ENCODE peak calls at places on chromosome X, in four cellular contexts. One of them, this sample, is unnamed.
A peak's percentile ranks its signal among the peaks of the same experiment; 100 is the strongest.

GRCh38 chrX:139120760-139121159 is 409.2 kb upstream of the FGF13 start:
- DNase-seq in activated B cell treated with CpG ODN at 0.5 μM for 24 hours: no peak
- DNase-seq in CD8-positive, alpha-beta T cell: no peak
- DNase-seq in lower leg skin: no peak
- DNase-seq in this sample: no peak

GRCh38 chrX:153477039-153477438 is 6.7 kb upstream of the HAUS7 start:
- DNase-seq in activated B cell treated with CpG ODN at 0.5 μM for 24 hours: no peak
- DNase-seq in CD8-positive, alpha-beta T cell: no peak
- DNase-seq in lower leg skin: no peak
- DNase-seq in this sample: no peak

GRCh38 chrX:16771483-16772398 is 14.5 kb upstream of the TXLNG start:
- DNase-seq in activated B cell treated with CpG ODN at 0.5 μM for 24 hours: no peak
- DNase-seq in CD8-positive, alpha-beta T cell: no peak
- DNase-seq in lower leg skin: no peak
- DNase-seq in this sample: no peak

GRCh38 chrX:45322820-45323219 is 122.1 kb upstream of the DIPK2B start:
- DNase-seq in activated B cell treated with CpG ODN at 0.5 μM for 24 hours: no peak
- DNase-seq in CD8-positive, alpha-beta T cell: no peak
- DNase-seq in lower leg skin: no peak
- DNase-seq in this sample: no peak

GRCh38 chrX:15236146-15236545 is 33.7 kb downstream of the ASB9 start:
- DNase-seq in activated B cell treated with CpG ODN at 0.5 μM for 24 hours: no peak
- DNase-seq in CD8-positive, alpha-beta T cell: no peak
- DNase-seq in lower leg skin: no peak
- DNase-seq in this sample: no peak

GRCh38 chrX:50581405-50581804 is 110.8 kb upstream of the DGKK start:
- DNase-seq in activated B cell treated with CpG ODN at 0.5 μM for 24 hours: no peak
- DNase-seq in CD8-positive, alpha-beta T cell: no peak
- DNase-seq in lower leg skin: no peak
- DNase-seq in this sample: no peak

GRCh38 chrX:138986235-138986634 is 274.7 kb upstream of the FGF13 start:
- DNase-seq in activated B cell treated with CpG ODN at 0.5 μM for 24 hours: no peak
- DNase-seq in CD8-positive, alpha-beta T cell: no peak
- DNase-seq in lower leg skin: no peak
- DNase-seq in this sample: no peak

GRCh38 chrX:25523574-25523973 is 507.8 kb upstream of the ARX start:
- DNase-seq in activated B cell treated with CpG ODN at 0.5 μM for 24 hours: no peak
- DNase-seq in CD8-positive, alpha-beta T cell: no peak
- DNase-seq in lower leg skin: no peak
- DNase-seq in this sample: no peak

GRCh38 chrX:68697465-68698125 is 50.1 kb downstream of the STARD8 start:
- DNase-seq in activated B cell treated with CpG ODN at 0.5 μM for 24 hours: no peak
- DNase-seq in CD8-positive, alpha-beta T cell: no peak
- DNase-seq in lower leg skin: no peak
- DNase-seq in this sample: no peak

GRCh38 chrX:88863726-88864125 is 116.7 kb downstream of the CPXCR1 start:
- DNase-seq in activated B cell treated with CpG ODN at 0.5 μM for 24 hours: no peak
- DNase-seq in CD8-positive, alpha-beta T cell: no peak
- DNase-seq in lower leg skin: no peak
- DNase-seq in this sample: no peak

GRCh38 chrX:41858161-41858775 is 65.1 kb downstream of the CASK start:
- DNase-seq in activated B cell treated with CpG ODN at 0.5 μM for 24 hours: no peak
- DNase-seq in CD8-positive, alpha-beta T cell: no peak
- DNase-seq in lower leg skin: no peak
- DNase-seq in this sample: no peak

GRCh38 chrX:120358687-120359086 is 3.2 kb upstream of the ATP1B4 start:
- DNase-seq in activated B cell treated with CpG ODN at 0.5 μM for 24 hours: no peak
- DNase-seq in CD8-positive, alpha-beta T cell: no peak
- DNase-seq in lower leg skin: no peak
- DNase-seq in this sample: no peak

DNA sequence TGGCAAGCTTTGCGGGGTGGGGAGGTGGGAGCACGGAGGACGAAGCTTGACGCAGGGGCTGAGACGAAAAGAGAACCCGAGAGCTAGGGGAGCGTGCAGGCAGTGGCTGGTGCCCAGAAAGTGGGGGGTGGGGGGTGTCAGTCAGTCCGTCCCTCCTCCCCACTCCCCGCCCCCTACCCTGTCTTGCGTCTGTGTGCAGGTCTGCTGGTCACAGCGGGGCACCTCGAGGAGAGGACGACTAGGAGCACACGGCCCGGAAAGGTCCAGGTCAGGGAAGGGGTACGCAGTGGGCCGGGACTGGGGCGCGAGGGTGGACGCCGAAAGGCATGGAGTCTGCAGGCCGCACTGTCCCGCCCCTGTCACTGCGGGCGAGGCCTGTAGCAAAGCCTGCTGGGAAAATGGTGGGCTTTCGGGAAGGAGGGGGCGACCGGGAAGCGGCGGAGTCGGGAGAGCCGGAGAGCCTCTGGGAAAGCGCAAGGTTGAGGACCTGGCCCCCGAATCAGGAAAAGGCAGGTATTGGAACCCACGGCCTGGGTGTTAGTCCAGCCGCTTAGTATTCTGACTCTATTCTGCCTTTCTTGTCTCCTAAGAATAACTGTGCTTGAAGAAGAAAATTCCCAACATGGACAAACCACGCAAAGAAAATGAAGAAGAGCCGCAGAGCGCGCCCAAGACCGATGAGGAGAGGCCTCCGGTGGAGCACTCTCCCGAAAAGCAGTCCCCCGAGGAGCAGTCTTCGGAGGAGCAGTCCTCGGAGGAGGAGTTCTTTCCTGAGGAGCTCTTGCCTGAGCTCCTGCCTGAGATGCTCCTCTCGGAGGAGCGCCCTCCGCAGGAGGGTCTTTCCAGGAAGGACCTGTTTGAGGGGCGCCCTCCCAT is 758 bp downstream of the TCEAL1 start:
- DNase-seq in activated B cell treated with CpG ODN at 0.5 μM for 24 hours: peak; percentile 16
- DNase-seq in CD8-positive, alpha-beta T cell: peak; percentile 34
- DNase-seq in lower leg skin: peak; percentile 89
- DNase-seq in this sample: no peak
- TF ChIP-seq CTCF in activated B cell treated with CpG ODN at 0.5 μM for 24 hours: no peak
- TF ChIP-seq CTCF in CD8-positive, alpha-beta T cell: no peak
- TF ChIP-seq CTCF in lower leg skin: no peak
- TF ChIP-seq CTCF in this sample: no peak

DNA sequence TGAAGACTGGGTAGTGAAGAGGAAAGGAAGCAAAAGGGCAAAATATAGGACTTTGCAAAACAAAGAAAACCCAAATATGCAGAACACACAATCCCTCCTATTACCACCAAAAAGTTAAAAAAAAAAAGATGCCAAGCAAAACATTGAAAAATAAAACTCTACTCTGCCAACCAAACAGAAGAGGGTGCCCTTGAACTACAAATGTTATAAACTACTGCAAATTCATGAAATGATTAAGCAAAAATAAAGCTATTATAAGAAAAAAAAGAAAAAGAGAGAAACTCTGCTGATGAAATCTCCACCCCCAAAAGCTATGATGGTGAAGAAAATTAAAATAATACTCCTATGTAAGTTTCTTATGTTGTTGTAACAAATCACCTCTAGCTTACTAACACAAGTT is 168.5 kb upstream of the STK26 start:
- DNase-seq in activated B cell treated with CpG ODN at 0.5 μM for 24 hours: no peak
- DNase-seq in CD8-positive, alpha-beta T cell: no peak
- DNase-seq in lower leg skin: no peak
- DNase-seq in this sample: no peak
- TF ChIP-seq CTCF in activated B cell treated with CpG ODN at 0.5 μM for 24 hours: no peak
- TF ChIP-seq CTCF in CD8-positive, alpha-beta T cell: no peak
- TF ChIP-seq CTCF in lower leg skin: no peak
- TF ChIP-seq CTCF in this sample: no peak

GRCh38 chrX:100829730-100830129 is 9.5 kb downstream of the CSTF2 start:
- DNase-seq in activated B cell treated with CpG ODN at 0.5 μM for 24 hours: no peak
- DNase-seq in CD8-positive, alpha-beta T cell: no peak
- DNase-seq in lower leg skin: no peak
- DNase-seq in this sample: no peak
- TF ChIP-seq CTCF in activated B cell treated with CpG ODN at 0.5 μM for 24 hours: no peak
- TF ChIP-seq CTCF in CD8-positive, alpha-beta T cell: no peak
- TF ChIP-seq CTCF in lower leg skin: no peak
- TF ChIP-seq CTCF in this sample: no peak

GRCh38 chrX:155053656-155054055 is 17.3 kb downstream of the CMC4 start:
- DNase-seq in activated B cell treated with CpG ODN at 0.5 μM for 24 hours: no peak
- DNase-seq in CD8-positive, alpha-beta T cell: no peak
- DNase-seq in lower leg skin: no peak
- DNase-seq in this sample: no peak

GRCh38 chrX:155052738-155053498 is 18.0 kb downstream of the CMC4 start:
- DNase-seq in activated B cell treated with CpG ODN at 0.5 μM for 24 hours: no peak
- DNase-seq in CD8-positive, alpha-beta T cell: no peak
- DNase-seq in lower leg skin: no peak
- DNase-seq in this sample: no peak

GRCh38 chrX:155046811-155047528 is 20.3 kb downstream of the FUNDC2 start:
- DNase-seq in activated B cell treated with CpG ODN at 0.5 μM for 24 hours: no peak
- DNase-seq in CD8-positive, alpha-beta T cell: no peak
- DNase-seq in lower leg skin: no peak
- DNase-seq in this sample: no peak

GRCh38 chrX:155046129-155046810 is 19.6 kb downstream of the FUNDC2 start:
- DNase-seq in activated B cell treated with CpG ODN at 0.5 μM for 24 hours: no peak
- DNase-seq in CD8-positive, alpha-beta T cell: no peak
- DNase-seq in lower leg skin: no peak
- DNase-seq in this sample: no peak

DNA sequence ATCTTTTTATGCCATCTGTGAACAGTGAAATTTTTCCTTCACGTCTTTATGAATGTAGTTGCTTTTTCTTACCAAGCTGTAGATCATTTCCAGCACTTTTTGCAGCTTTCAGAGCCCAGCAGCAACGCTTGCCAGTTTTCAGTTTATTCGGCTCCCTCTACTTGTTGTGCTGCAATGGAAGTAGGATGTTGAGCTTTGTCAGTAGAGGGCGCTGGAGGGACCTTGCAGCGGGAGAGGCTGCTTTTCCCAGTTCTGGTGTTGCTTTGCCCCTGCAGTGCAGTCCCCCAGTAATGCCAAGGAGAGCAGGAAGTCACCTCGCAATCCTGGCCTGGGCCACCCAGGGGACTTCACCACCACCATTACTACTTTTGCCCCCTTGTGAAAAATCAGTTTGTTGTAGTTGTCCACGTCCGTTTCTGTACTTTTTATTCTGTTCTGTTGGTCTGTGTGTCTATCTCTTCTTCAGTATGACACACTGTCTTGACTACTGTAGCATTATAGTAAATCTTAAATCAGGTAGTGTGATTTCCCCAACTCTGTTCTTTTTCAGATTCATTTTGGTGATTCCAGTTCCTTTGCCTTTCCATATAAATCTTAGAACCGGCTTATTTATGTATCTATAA is 21.8 kb downstream of the CMC4 start:
- DNase-seq in activated B cell treated with CpG ODN at 0.5 μM for 24 hours: no peak
- DNase-seq in CD8-positive, alpha-beta T cell: peak; percentile 55
- DNase-seq in lower leg skin: no peak
- DNase-seq in this sample: no peak
- TF ChIP-seq CTCF in activated B cell treated with CpG ODN at 0.5 μM for 24 hours: no peak
- TF ChIP-seq CTCF in CD8-positive, alpha-beta T cell: peak; percentile 50
- TF ChIP-seq CTCF in lower leg skin: no peak
- TF ChIP-seq CTCF in this sample: no peak

GRCh38 chrX:134782796-134783195 is 124.5 kb upstream of the PLAC1 start:
- DNase-seq in activated B cell treated with CpG ODN at 0.5 μM for 24 hours: no peak
- DNase-seq in CD8-positive, alpha-beta T cell: no peak
- DNase-seq in lower leg skin: no peak
- DNase-seq in this sample: no peak
- TF ChIP-seq CTCF in activated B cell treated with CpG ODN at 0.5 μM for 24 hours: no peak
- TF ChIP-seq CTCF in CD8-positive, alpha-beta T cell: no peak
- TF ChIP-seq CTCF in lower leg skin: no peak
- TF ChIP-seq CTCF in this sample: no peak

GRCh38 chrX:53421772-53422090 is 723 bp downstream of the SMC1A start:
- DNase-seq in activated B cell treated with CpG ODN at 0.5 μM for 24 hours: no peak
- DNase-seq in CD8-positive, alpha-beta T cell: peak; percentile 62
- DNase-seq in lower leg skin: no peak
- DNase-seq in this sample: no peak
- TF ChIP-seq CTCF in activated B cell treated with CpG ODN at 0.5 μM for 24 hours: no peak
- TF ChIP-seq CTCF in CD8-positive, alpha-beta T cell: no peak
- TF ChIP-seq CTCF in lower leg skin: no peak
- TF ChIP-seq CTCF in this sample: no peak

DNA sequence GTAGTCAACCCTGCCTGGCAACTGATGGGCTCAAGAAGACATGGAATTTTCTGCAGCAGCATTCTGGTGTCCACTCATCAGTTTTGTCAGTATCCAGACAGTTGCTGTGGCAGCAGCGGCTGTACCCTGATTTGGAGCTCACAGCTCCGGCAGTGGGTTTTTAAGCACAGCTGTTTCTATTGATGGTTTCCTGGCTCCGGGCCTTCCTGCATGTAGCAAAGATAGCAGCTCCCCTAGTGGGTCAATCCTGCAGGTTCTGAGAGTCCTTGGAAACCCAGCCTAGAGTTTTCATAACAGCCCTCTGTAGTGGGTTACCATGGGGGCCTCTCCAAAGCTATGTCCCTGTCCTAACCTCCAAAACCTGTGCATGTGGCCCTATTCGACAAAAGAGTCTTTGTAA is 84.0 kb upstream of the ATP6AP2 start:
- DNase-seq in activated B cell treated with CpG ODN at 0.5 μM for 24 hours: no peak
- DNase-seq in CD8-positive, alpha-beta T cell: no peak
- DNase-seq in lower leg skin: no peak
- DNase-seq in this sample: no peak
- TF ChIP-seq CTCF in activated B cell treated with CpG ODN at 0.5 μM for 24 hours: no peak
- TF ChIP-seq CTCF in CD8-positive, alpha-beta T cell: no peak
- TF ChIP-seq CTCF in lower leg skin: no peak
- TF ChIP-seq CTCF in this sample: no peak

DNA sequence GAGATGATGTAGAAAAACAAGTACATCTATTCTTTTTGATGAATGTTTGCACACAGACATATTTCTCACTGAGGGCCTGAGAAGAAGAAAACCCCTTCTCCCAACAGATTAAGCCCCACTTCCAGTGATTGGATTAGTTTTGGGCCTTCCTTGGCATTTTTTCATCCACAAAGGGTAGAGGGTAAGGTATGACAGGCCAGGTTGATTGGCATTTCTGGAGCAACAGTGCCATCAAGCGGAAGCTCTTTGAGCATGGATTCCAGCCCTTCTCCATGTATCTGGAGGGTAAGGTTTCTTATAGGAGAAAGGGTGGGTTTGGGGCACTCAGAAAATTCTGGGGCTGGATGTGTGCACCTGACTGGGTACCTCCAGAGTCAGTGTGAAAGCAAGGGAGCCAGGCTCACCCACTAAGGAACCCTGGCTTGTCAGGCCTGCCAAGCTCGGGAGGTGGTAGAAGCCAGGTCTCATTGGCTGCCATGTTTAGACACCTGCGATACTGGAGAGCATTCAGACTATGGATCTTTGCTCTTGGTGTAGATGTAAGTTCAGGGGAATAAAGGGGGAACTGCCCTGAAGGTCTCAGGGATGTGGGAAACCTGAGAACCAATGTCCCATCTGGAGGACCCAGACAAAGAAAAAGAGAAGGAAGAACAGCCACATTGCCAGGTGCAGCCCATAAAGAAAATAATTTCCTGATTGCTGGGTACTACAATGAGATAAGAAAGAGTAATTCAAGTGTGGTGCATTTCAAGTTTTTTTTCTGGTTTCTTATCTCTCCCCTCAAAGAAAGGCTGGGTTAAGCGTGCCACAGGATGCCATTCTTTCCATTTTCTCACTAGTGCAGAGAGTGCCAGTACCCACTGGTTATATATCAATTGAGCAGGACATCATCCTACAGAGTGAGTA is 222.3 kb upstream of the AGTR2 start:
- DNase-seq in activated B cell treated with CpG ODN at 0.5 μM for 24 hours: no peak
- DNase-seq in CD8-positive, alpha-beta T cell: no peak
- DNase-seq in lower leg skin: no peak
- DNase-seq in this sample: no peak
- TF ChIP-seq CTCF in activated B cell treated with CpG ODN at 0.5 μM for 24 hours: no peak
- TF ChIP-seq CTCF in CD8-positive, alpha-beta T cell: no peak
- TF ChIP-seq CTCF in lower leg skin: no peak
- TF ChIP-seq CTCF in this sample: no peak

DNA sequence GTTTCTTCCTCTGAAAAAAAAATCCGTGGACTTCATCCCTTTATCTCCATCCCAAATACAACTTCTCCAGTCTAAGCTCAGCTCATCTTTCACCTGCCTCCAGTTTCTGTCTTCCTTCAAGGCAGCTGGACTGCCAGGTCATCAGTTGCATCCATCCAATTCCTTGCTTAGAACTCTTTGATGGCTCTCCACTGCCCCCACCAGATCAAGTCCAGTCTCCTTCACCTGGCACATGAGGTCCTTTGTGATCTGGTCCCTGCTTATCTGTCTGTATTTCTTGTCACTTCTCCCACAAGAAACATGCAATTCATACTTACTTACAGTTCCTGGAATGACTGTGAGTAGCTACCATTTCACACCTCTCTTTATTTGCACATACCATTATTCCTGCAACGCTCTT is 33.8 kb downstream of the OTUD6A start:
- DNase-seq in activated B cell treated with CpG ODN at 0.5 μM for 24 hours: no peak
- DNase-seq in CD8-positive, alpha-beta T cell: no peak
- DNase-seq in lower leg skin: no peak
- DNase-seq in this sample: no peak
- TF ChIP-seq CTCF in activated B cell treated with CpG ODN at 0.5 μM for 24 hours: no peak
- TF ChIP-seq CTCF in CD8-positive, alpha-beta T cell: no peak
- TF ChIP-seq CTCF in lower leg skin: no peak
- TF ChIP-seq CTCF in this sample: no peak

This sample was measured in omental fat pad.